ENCODE peak calls at places on chromosomes 6 and 20, in five cellular contexts. K is left ventricle myocardium inferior, F is right cardiac atrium, D is NT2/D1, P is tibial artery. V is an unnamed sample. For H3K27me3, the result is how much of the 10 kb centered on the place peaks cover.

GRCh38 chr6:140546640-140547039 is 1172.2 kb upstream of the CITED2 start:
- DNase-seq in K (no peak), F (no peak), D (no peak), P (no peak), V (no peak)

GRCh38 chr6:71721642-71722041 is 164.7 kb upstream of the RIMS1 start:
- DNase-seq in K (no peak), F (no peak), D (no peak), P (peak), V (no peak)

GRCh38 chr20:9300080-9300479 is 214.3 kb upstream of the LAMP5 start:
- DNase-seq in K (no peak), F (no peak), D (no peak), P (no peak), V (no peak)

GRCh38 chr20:1826046-1826445 is 69.2 kb upstream of the SIRPA start:
- DNase-seq in K (no peak), F (no peak), D (no peak), P (no peak), V (no peak)

GRCh38 chr6:31110825-31111582 is 1.4 kb downstream of the C6orf15 start:
- DNase-seq in K (no peak), F (no peak), D (no peak), P (no peak), V (no peak)

GRCh38 chr6:88165877-88166492 is at the start of gene CNR1:
- DNase-seq in K (peak), F (peak), D (no peak), P (peak), V (no peak)

GRCh38 chr20:23361651-23362391 is at the start of gene GZF1:
- DNase-seq in K (peak), F (peak), D (peak), P (peak), V (peak)

GRCh38 chr6:127434651-127435050 is 24.5 kb downstream of the KIAA0408 start:
- DNase-seq in K (no peak), F (no peak), D (no peak), P (no peak), V (no peak)

GRCh38 chr6:4115741-4116140 is 19.6 kb downstream of the ECI2 start:
- DNase-seq in K (no peak), F (no peak), D (no peak), P (no peak), V (no peak)

GRCh38 chr20:5402903-5403531 is 86.3 kb upstream of the PROKR2 start:
- DNase-seq in K (no peak), F (no peak), D (peak), P (no peak), V (no peak)

GRCh38 chr6:43242908-43243648 is at the start of gene TTBK1:
- DNase-seq in K (no peak), F (no peak), D (no peak), P (no peak), V (peak)

GRCh38 chr6:142570221-142570671 is 268.4 kb downstream of the ADGRG6 start:
- DNase-seq in K (no peak), F (no peak), D (no peak), P (no peak), V (no peak)

GRCh38 chr6:111972714-111973678 is 80.9 kb upstream of the CCN6 start:
- DNase-seq in K (peak), F (peak), D (peak), P (peak), V (peak)

GRCh38 chr6:36150283-36150682 is 20.0 kb downstream of the MAPK13 start:
- DNase-seq in K (no peak), F (no peak), D (no peak), P (no peak), V (no peak)

GRCh38 chr6:38346291-38347079 is 293.2 kb downstream of the BTBD9 start:
- DNase-seq in K (no peak), F (no peak), D (peak), P (no peak), V (no peak)

GRCh38 chr6:46016063-46016608 is 476 bp upstream of the CLIC5 start:
- DNase-seq in K (no peak), F (no peak), D (no peak), P (no peak), V (no peak)

GRCh38 chr6:12776291-12776690 is 59.7 kb downstream of the PHACTR1 start:
- DNase-seq in K (no peak), F (no peak), D (no peak), P (no peak), V (no peak)

GRCh38 chr20:49519777-49520359 is 37.4 kb upstream of the KCNB1 start:
- DNase-seq in K (no peak), F (no peak), D (no peak), P (peak), V (no peak)

GRCh38 chr6:11094411-11094851 is 797 bp downstream of the SMIM13 start:
- DNase-seq in K (peak), F (peak), D (no peak), P (peak), V (peak)

GRCh38 chr20:45363611-45364492 is 896 bp downstream of the SYS1 start:
- DNase-seq in K (no peak), F (no peak), D (no peak), P (no peak), V (no peak)

GRCh38 chr6:18997375-18997826 is 610.3 kb downstream of the RNF144B start:
- DNase-seq in K (no peak), F (no peak), D (peak), P (no peak), V (no peak)

GRCh38 chr20:18094191-18094590 is 36.5 kb upstream of the OVOL2 start:
- DNase-seq in K (no peak), F (no peak), D (no peak), P (no peak), V (no peak)

GRCh38 chr20:31760457-31761240 is 21.6 kb downstream of the TPX2 start:
- DNase-seq in K (no peak), F (no peak), D (no peak), P (no peak), V (no peak)

GRCh38 chr20:47319517-47320252 is 36.8 kb downstream of the ZMYND8 start:
- DNase-seq in K (peak), F (peak), D (peak), P (no peak), V (no peak)

GRCh38 chr6:37493047-37493995 is 6.4 kb downstream of the CCDC167 start:
- DNase-seq in K (no peak), F (no peak), D (no peak), P (no peak), V (no peak)

GRCh38 chr6:37041521-37041920 is 36.1 kb downstream of the FGD2 start:
- DNase-seq in K (no peak), F (no peak), D (no peak), P (no peak), V (no peak)

GRCh38 chr6:141734441-141734840 is 398.3 kb upstream of the GJE1 start:
- DNase-seq in K (no peak), F (no peak), D (no peak), P (no peak), V (no peak)

GRCh38 chr20:920306-920705 is 4.2 kb upstream of the ANGPT4 start:
- DNase-seq in K (no peak), F (no peak), D (no peak), P (no peak), V (no peak)

GRCh38 chr6:154242617-154243357 is 113.8 kb downstream of the IPCEF1 start:
- DNase-seq in K (no peak), F (no peak), D (no peak), P (no peak), V (no peak)

GRCh38 chr6:122789078-122789861 is at the start of gene SMPDL3A:
- DNase-seq in K (peak), F (peak), D (peak), P (peak), V (no peak)

GRCh38 chr20:54914995-54915394 is 439.6 kb downstream of the DOK5 start:
- DNase-seq in K (no peak), F (no peak), D (no peak), P (no peak), V (no peak)

GRCh38 chr20:59317332-59317731 is 16.9 kb downstream of the EDN3 start:
- DNase-seq in K (no peak), F (no peak), D (no peak), P (no peak), V (no peak)

GRCh38 chr20:5495026-5495425 is 178.3 kb upstream of the PROKR2 start:
- DNase-seq in K (no peak), F (no peak), D (no peak), P (no peak), V (no peak)

GRCh38 chr6:139323511-139324445 is 32.0 kb upstream of the TXLNB start:
- DNase-seq in K (peak), F (peak), D (peak), P (peak), V (peak)

GRCh38 chr6:7559196-7559595 is 17.7 kb downstream of the DSP start:
- DNase-seq in K (no peak), F (no peak), D (no peak), P (no peak), V (no peak)

GRCh38 chr6:7555671-7556070 is 14.2 kb downstream of the DSP start:
- DNase-seq in K (no peak), F (no peak), D (no peak), P (no peak), V (no peak)

GRCh38 chr6:7557652-7558051 is 16.2 kb downstream of the DSP start:
- DNase-seq in K (no peak), F (no peak), D (no peak), P (no peak), V (no peak)

GRCh38 chr6:7554533-7555275 is 13.2 kb downstream of the DSP start:
- DNase-seq in K (no peak), F (no peak), D (no peak), P (no peak), V (no peak)

DNA sequence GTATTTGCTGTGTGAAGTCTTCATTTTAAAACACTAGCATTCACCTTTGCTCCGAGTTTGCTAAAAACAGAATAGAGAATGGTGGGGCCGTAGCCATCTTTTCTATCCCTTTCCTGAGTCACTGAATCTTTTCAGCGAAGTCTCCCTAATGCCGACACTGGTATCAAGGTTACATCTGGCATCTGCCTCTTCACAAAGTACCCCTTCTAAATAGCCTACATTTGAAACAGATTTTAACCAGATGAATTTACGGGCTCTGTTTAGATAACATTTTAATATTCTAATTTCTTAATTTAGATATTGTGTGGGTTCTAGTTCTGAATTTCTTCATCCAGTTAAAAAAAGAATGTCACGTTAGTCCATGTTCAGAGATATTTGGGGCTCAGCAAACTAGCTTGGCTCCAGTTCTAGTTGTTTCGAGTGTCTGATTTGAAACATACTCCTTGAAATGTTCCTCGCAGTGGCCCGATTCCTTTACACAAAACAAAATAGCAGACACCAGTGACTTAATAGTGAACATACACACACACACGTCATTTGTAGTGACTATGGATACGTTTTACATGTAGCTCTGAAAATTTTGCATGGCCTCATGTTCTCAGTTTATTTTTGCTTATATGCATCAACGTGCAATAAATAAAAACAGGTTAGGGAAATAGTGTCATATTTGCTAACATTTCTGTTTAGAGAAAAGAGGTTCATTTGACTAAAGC is 15.1 kb downstream of the DSP start:
- DNase-seq in K (no peak), F (no peak), D (no peak), P (no peak), V (no peak)
- H3K27me3 ChIP-seq in K (under half), F (under half), D (under half), P (under half), V (under half)

DNA sequence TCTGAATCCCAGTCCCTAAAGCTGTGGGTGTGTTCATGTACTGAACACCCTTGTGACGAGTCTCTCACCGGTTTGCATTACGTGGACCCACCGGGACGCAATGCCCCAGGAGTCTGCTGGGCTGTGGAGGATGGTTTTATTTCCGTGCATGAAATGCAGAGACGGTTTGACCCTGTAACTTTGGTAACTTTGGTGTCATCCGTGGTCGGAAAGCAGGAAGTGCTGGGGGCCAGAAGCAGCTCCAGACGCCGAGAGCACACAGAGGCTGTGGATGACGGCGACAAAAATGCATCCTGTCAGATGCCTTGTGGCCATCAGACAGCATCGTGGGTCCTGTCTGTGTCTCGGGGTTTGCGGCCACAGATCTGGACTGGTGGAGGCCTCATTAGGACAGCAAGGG is 7.2 kb downstream of the BHLHE23 start:
- DNase-seq in K (no peak), F (no peak), D (no peak), P (no peak), V (no peak)
- H3K27me3 ChIP-seq in K (half or more), F (under half), D (under half), P (under half), V (under half)

GRCh38 chr20:24795444-24795843 is 153.6 kb upstream of the CST7 start:
- DNase-seq in K (no peak), F (no peak), D (no peak), P (no peak), V (no peak)

GRCh38 chr20:24797864-24798655 is 151.0 kb upstream of the CST7 start:
- DNase-seq in K (no peak), F (no peak), D (no peak), P (no peak), V (no peak)

GRCh38 chr20:24792641-24793495 is 156.2 kb upstream of the CST7 start:
- DNase-seq in K (no peak), F (no peak), D (no peak), P (no peak), V (no peak)

GRCh38 chr20:24798930-24799705 is 150.0 kb upstream of the CST7 start:
- DNase-seq in K (no peak), F (no peak), D (no peak), P (no peak), V (no peak)

GRCh38 chr20:24796236-24796635 is 152.8 kb upstream of the CST7 start:
- DNase-seq in K (no peak), F (no peak), D (no peak), P (no peak), V (no peak)
- H3K27me3 ChIP-seq in K (half or more), F (under half), D (under half), P (under half), V (under half)

GRCh38 chr20:3744806-3745685 is 12.6 kb downstream of the HSPA12B start:
- DNase-seq in K (peak), F (peak), D (peak), P (no peak), V (peak)

GRCh38 chr20:3745686-3746173 is 13.2 kb downstream of the HSPA12B start:
- DNase-seq in K (no peak), F (no peak), D (no peak), P (no peak), V (no peak)

GRCh38 chr20:3748073-3748472 is 15.6 kb downstream of the HSPA12B start:
- DNase-seq in K (no peak), F (no peak), D (no peak), P (no peak), V (no peak)

GRCh38 chr20:3749087-3749688 is 16.7 kb downstream of the HSPA12B start:
- DNase-seq in K (no peak), F (no peak), D (no peak), P (no peak), V (no peak)

GRCh38 chr20:3747471-3747870 is 15.0 kb downstream of the HSPA12B start:
- DNase-seq in K (no peak), F (no peak), D (no peak), P (no peak), V (no peak)
- H3K27me3 ChIP-seq in K (half or more), F (under half), D (under half), P (under half), V (under half)

GRCh38 chr6:138159246-138159645 is 2.5 kb upstream of the ARFGEF3 start:
- DNase-seq in K (no peak), F (no peak), D (no peak), P (no peak), V (no peak)
- H3K27me3 ChIP-seq in K (under half), F (under half), D (under half), P (under half), V (under half)

GRCh38 chr6:167549187-167549586 is 224.3 kb downstream of the TTLL2 start:
- DNase-seq in K (no peak), F (no peak), D (no peak), P (peak), V (no peak)
- H3K27me3 ChIP-seq in K (under half), F (under half), D (under half), P (under half), V (under half)

GRCh38 chr20:15071010-15071808 is 733.8 kb upstream of the FLRT3 start:
- DNase-seq in K (no peak), F (no peak), D (no peak), P (no peak), V (no peak)

GRCh38 chr20:15065794-15066193 is 728.4 kb upstream of the FLRT3 start:
- DNase-seq in K (no peak), F (no peak), D (no peak), P (no peak), V (no peak)

GRCh38 chr20:15063077-15063476 is 725.7 kb upstream of the FLRT3 start:
- DNase-seq in K (no peak), F (no peak), D (no peak), P (no peak), V (no peak)

GRCh38 chr20:15069355-15069754 is 731.9 kb upstream of the FLRT3 start:
- DNase-seq in K (no peak), F (no peak), D (peak), P (no peak), V (no peak)

GRCh38 chr20:15068486-15068885 is 731.1 kb upstream of the FLRT3 start:
- DNase-seq in K (no peak), F (no peak), D (no peak), P (no peak), V (no peak)
- H3K27me3 ChIP-seq in K (under half), F (under half), D (under half), P (under half), V (under half)